ENCODE peak calls at places on chromosomes 11 and 22, in four cellular contexts. A is HFFc6, R is osteoblast, Y is thoracic aorta. S is an unnamed sample.

GRCh38 chr11:9642894-9643293 is 21.0 kb upstream of the SWAP70 start:
- DNase-seq in A (no peak), R (no peak), Y (no peak), S (no peak)

GRCh38 chr11:119730789-119731386 is 1.9 kb upstream of the NECTIN1 start:
- DNase-seq in A (no peak), R (no peak), Y (no peak), S (no peak)

GRCh38 chr22:27814993-27815392 is 13.4 kb upstream of the MN1 start:
- DNase-seq in A (no peak), R (no peak), Y (no peak), S (no peak)

GRCh38 chr11:130211781-130212401 is 52.3 kb downstream of the ST14 start:
- DNase-seq in A (no peak), R (peak), Y (no peak), S (peak)

GRCh38 chr11:2428322-2428795 is 16.0 kb downstream of the TRPM5 start:
- DNase-seq in A (peak), R (peak), Y (no peak), S (peak)

GRCh38 chr11:100831929-100832480 is 144.9 kb downstream of the ARHGAP42 start:
- DNase-seq in A (no peak), R (no peak), Y (no peak), S (peak)

GRCh38 chr22:22802346-22802970 is 85.2 kb upstream of the IGLL5 start:
- DNase-seq in A (no peak), R (no peak), Y (no peak), S (no peak)

GRCh38 chr11:129723146-129723963 is 92.3 kb upstream of the TMEM45B start:
- DNase-seq in A (no peak), R (no peak), Y (no peak), S (no peak)

GRCh38 chr22:49997221-49997599 is 15.4 kb downstream of the IL17REL start:
- DNase-seq in A (no peak), R (peak), Y (no peak), S (no peak)

GRCh38 chr11:86212212-86212611 is 32.3 kb upstream of the EED start:
- DNase-seq in A (no peak), R (no peak), Y (no peak), S (no peak)

GRCh38 chr22:29301716-29302401 is 4.6 kb upstream of the GAS2L1 start:
- DNase-seq in A (no peak), R (peak), Y (no peak), S (no peak)

GRCh38 chr11:134224710-134225662 is 515 bp downstream of the VPS26B start:
- DNase-seq in A (peak), R (peak), Y (peak), S (peak)

GRCh38 chr22:24507742-24508141 is 12.6 kb downstream of the UPB1 start:
- DNase-seq in A (no peak), R (no peak), Y (no peak), S (no peak)

GRCh38 chr22:24325105-24325757 is 54.6 kb downstream of the SPECC1L start:
- DNase-seq in A (peak), R (peak), Y (no peak), S (no peak)

GRCh38 chr22:43812890-43813289 is 785 bp upstream of the EFCAB6 start:
- DNase-seq in A (no peak), R (no peak), Y (no peak), S (no peak)

GRCh38 chr22:45221201-45221600 is 19.5 kb downstream of the KIAA0930 start:
- DNase-seq in A (no peak), R (no peak), Y (no peak), S (no peak)

GRCh38 chr22:20479612-20480196 is 15.9 kb downstream of the KLHL22 start:
- DNase-seq in A (no peak), R (no peak), Y (no peak), S (no peak)

GRCh38 chr22:23085785-23086184 is 15.5 kb downstream of the GNAZ start:
- DNase-seq in A (no peak), R (no peak), Y (no peak), S (no peak)

GRCh38 chr11:30422389-30422788 is 99.5 kb downstream of the ARL14EP start:
- DNase-seq in A (no peak), R (no peak), Y (no peak), S (no peak)

GRCh38 chr11:118618115-118618990 is 10.9 kb downstream of the PHLDB1 start:
- DNase-seq in A (peak), R (no peak), Y (no peak), S (peak)

GRCh38 chr11:129223701-129224149 is 31.6 kb upstream of the ARHGAP32 start:
- DNase-seq in A (no peak), R (peak), Y (no peak), S (no peak)

GRCh38 chr11:70229737-70230136 is 26.6 kb downstream of the FADD start:
- DNase-seq in A (no peak), R (no peak), Y (no peak), S (no peak)

GRCh38 chr22:23250424-23251363 is 70.4 kb downstream of the BCR start:
- DNase-seq in A (no peak), R (no peak), Y (no peak), S (no peak)

GRCh38 chr22:44279059-44279340 is 33.8 kb downstream of the SHISAL1 start:
- DNase-seq in A (no peak), R (no peak), Y (no peak), S (no peak)

GRCh38 chr11:28759311-28759710 is 651.1 kb downstream of the METTL15 start:
- DNase-seq in A (no peak), R (no peak), Y (no peak), S (no peak)

GRCh38 chr22:35424081-35424480 is 24.1 kb downstream of the MCM5 start:
- DNase-seq in A (no peak), R (no peak), Y (no peak), S (no peak)

GRCh38 chr11:34345991-34346480 is 11.8 kb downstream of the ABTB2 start:
- DNase-seq in A (no peak), R (peak), Y (no peak), S (no peak)

GRCh38 chr11:112219476-112220232 is 6.6 kb upstream of the PTS start:
- DNase-seq in A (peak), R (no peak), Y (no peak), S (no peak)

GRCh38 chr22:30864441-30865420 is 103.8 kb downstream of the MORC2 start:
- DNase-seq in A (no peak), R (peak), Y (no peak), S (peak)

GRCh38 chr11:66510271-66510989 is at the start of gene BBS1:
- DNase-seq in A (peak), R (peak), Y (peak), S (peak)

GRCh38 chr11:103587951-103588788 is 448.3 kb upstream of the DDI1 start:
- DNase-seq in A (no peak), R (no peak), Y (no peak), S (no peak)

GRCh38 chr11:103279821-103280220 is 170.6 kb downstream of the DYNC2H1 start:
- DNase-seq in A (no peak), R (no peak), Y (no peak), S (no peak)

GRCh38 chr11:2706321-2706720 is 6.5 kb upstream of the KCNQ1OT1 start:
- DNase-seq in A (no peak), R (no peak), Y (no peak), S (no peak)

GRCh38 chr11:42315267-42315666 is 855.8 kb upstream of the LRRC4C start:
- DNase-seq in A (peak), R (no peak), Y (no peak), S (no peak)

GRCh38 chr11:61955416-61956135 is 5.4 kb downstream of the BEST1 start:
- DNase-seq in A (no peak), R (no peak), Y (no peak), S (no peak)

GRCh38 chr22:42829311-42829710 is 27.8 kb downstream of the ARFGAP3 start:
- DNase-seq in A (no peak), R (no peak), Y (no peak), S (no peak)

GRCh38 chr11:134512791-134513538 is 100.9 kb upstream of the B3GAT1 start:
- DNase-seq in A (no peak), R (no peak), Y (no peak), S (no peak)

GRCh38 chr11:70804174-70804855 is 406.0 kb downstream of the CTTN start:
- DNase-seq in A (no peak), R (peak), Y (no peak), S (no peak)

GRCh38 chr22:39634530-39635399 is 64.2 kb downstream of the CACNA1I start:
- DNase-seq in A (peak), R (peak), Y (no peak), S (peak)

DNA sequence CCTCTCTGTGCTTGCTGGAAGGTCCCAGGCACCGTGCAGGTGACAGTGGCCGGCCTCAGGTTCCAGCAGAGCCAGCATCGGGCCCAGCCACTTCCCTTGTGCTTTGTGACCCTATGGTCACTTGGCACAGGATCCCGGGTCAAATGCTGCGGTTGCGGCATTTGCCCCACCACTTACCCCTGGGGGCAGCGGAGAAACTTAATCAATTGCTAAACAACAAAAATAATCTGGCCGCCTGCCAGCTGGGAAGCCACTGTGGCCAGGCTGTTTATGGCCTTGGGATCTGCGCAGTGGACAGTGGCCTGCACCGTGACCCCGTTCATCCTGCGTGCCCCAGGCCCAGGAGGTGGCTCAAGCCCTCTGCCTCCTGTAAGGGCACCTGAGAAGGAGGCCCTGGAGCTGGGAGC is 65.0 kb downstream of the LRP5 start:
- DNase-seq in A (no peak), R (peak), Y (no peak), S (no peak)
- TF ChIP-seq CTCF in A (no peak), R (no peak), Y (no peak), S (no peak)

GRCh38 chr11:18100926-18101656 is 4.8 kb downstream of the SAAL1 start:
- DNase-seq in A (no peak), R (no peak), Y (no peak), S (no peak)
- TF ChIP-seq CTCF in A (no peak), R (no peak), Y (no peak), S (no peak)

DNA sequence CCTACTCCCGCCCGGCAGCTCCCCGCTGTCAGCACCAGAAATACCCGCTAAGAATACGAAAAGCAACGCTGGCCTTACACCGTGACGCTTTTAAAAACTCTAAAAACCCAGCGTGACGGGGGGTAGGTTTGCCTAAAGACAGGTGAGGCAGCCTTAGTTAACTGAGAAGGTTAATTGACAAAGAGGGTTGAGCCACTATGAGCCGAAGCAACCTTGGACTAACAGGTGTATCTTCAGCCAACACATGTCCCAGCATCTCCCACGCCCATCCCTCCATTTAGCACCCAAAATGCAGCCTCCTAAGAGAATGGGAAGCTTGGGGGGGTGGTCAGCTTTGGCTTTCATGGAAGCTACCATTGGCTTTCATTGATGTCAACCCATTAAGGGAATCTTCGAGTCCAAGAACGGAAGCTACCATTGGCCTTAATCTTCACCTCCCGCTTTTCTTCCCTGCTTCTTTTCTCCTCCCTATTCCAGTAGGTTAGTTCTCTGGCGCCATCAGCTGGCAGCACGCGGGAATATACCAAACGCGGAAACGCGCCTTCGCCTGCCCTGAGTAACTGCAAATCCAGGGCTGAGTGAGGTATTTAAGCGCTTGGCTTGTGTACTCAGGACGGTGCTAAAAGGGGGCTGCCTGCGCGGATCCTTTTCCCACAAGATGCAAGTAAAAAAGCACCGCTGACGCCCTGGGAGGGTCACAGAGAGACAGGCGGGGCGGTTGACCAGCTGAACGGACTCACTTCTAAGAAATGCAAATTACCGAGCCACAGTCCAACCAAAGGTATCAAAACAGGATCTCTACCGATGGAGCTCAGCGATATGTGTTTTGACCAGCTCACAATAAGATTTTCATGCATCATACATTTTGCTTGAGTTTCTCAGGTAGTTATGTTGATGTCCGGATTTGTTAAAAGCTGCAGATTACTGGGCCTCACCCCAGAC is 38.5 kb upstream of the GLYATL1 start:
- DNase-seq in A (peak), R (peak), Y (no peak), S (peak)
- TF ChIP-seq CTCF in A (peak), R (peak), Y (no peak), S (no peak)

GRCh38 chr11:73760680-73761402 is at the start of gene RAB6A:
- DNase-seq in A (peak), R (peak), Y (peak), S (peak)
- TF ChIP-seq CTCF in A (peak), R (peak), Y (peak), S (no peak)

DNA sequence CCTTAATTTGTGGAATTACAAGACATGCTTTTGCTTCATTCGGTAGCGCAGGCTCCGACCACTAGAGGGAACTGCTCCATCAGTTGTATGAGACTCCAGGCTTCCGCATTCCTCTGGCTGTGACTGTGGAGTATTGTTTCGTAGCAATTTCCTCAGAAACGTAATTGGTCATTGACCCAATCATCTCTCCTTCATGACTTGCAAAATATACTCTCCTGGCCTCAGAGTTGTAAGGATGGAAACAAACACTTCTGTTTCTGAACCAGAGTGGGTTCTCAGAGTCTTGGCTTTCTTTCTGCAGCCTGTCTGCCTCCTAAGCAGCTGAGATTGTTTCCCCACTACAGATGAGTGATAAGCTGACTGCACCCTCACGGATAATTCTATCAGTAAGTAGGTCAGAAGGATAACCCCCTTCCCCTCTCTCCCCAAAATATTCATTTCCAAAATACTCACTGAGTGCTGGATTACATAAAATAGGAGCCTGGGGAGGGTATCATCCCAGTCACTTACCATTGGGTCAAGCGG is 146.8 kb upstream of the ZC3H12C start:
- DNase-seq in A (peak), R (peak), Y (peak), S (peak)
- TF ChIP-seq CTCF in A (peak), R (peak), Y (peak), S (peak)

GRCh38 chr22:37765498-37765897 is 42.2 kb upstream of the GCAT start:
- DNase-seq in A (no peak), R (no peak), Y (no peak), S (no peak)

GRCh38 chr22:37769056-37769455 is 38.7 kb upstream of the GCAT start:
- DNase-seq in A (no peak), R (no peak), Y (no peak), S (no peak)

GRCh38 chr22:37765953-37766566 is 41.7 kb upstream of the GCAT start:
- DNase-seq in A (no peak), R (no peak), Y (no peak), S (no peak)

GRCh38 chr22:37771081-37771480 is 36.7 kb upstream of the GCAT start:
- DNase-seq in A (no peak), R (no peak), Y (no peak), S (no peak)

DNA sequence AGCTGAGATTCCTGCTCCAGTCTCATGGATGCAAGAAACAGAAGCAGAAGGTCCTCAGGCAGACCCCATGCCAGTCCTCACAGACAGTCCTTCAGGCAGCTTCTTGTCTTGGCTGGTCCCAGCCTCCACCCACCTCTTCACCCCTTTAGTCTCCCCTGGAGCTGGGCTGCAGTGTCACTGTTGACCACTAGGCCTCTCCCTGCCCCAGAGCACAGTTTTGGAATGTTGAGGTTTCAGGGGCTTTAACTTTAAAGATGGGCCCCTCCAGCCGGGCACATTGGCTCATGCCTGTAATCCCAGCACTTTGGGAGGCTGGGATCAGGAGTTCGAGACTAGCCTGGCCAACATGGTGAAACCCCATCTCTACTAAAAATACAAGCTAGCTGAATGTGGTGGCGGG is 39.5 kb upstream of the GCAT start:
- DNase-seq in A (no peak), R (no peak), Y (no peak), S (no peak)
- TF ChIP-seq CTCF in A (peak), R (peak), Y (no peak), S (no peak)

S was measured in lower leg skin.